ENCODE peak calls at places on chromosomes 13 and 19, in five cellular contexts. Z, T, X, O and P are unnamed samples.

GRCh38 chr13:103516009-103516795 is 450.0 kb upstream of the SLC10A2 start:
- DNase-seq in X (no peak), T (no peak), Z (no peak), O (no peak), P (no peak)

GRCh38 chr19:58182577-58182988 is 278 bp upstream of the ZNF274 start:
- DNase-seq in Z (no peak), X (no peak), T (no peak), O (no peak), P (peak)

GRCh38 chr13:24159362-24159761 is 1.2 kb upstream of the SPATA13 start:
- DNase-seq in Z (no peak), O (no peak), T (no peak), X (no peak), P (no peak)

GRCh38 chr13:80841346-80841882 is 500.5 kb upstream of the SPRY2 start:
- DNase-seq in O (no peak), X (no peak), T (peak), Z (no peak), P (no peak)

GRCh38 chr19:17496337-17496997 is 15.0 kb upstream of the PGLS start:
- DNase-seq in O (peak), Z (peak), X (peak), T (peak), P (peak)

GRCh38 chr19:12867120-12868099 is 13.8 kb downstream of the DNASE2 start:
- DNase-seq in T (peak), O (peak), X (peak), Z (no peak), P (no peak)

GRCh38 chr13:93307651-93308050 is 81.0 kb downstream of the GPC6 start:
- DNase-seq in T (no peak), X (no peak), O (no peak), Z (no peak), P (no peak)

GRCh38 chr13:99380921-99381645 is 73.9 kb upstream of the GPR183 start:
- DNase-seq in X (no peak), O (peak), Z (no peak), T (no peak), P (no peak)

GRCh38 chr13:99276706-99277105 is 18.5 kb upstream of the GPR18 start:
- DNase-seq in T (no peak), Z (no peak), O (no peak), X (no peak), P (no peak)

GRCh38 chr13:30312859-30313258 is 5.5 kb upstream of the KATNAL1 start:
- DNase-seq in Z (no peak), O (no peak), T (peak), X (no peak), P (no peak)

GRCh38 chr13:112752711-112753541 is 63.1 kb downstream of the ATP11A start:
- DNase-seq in X (no peak), O (no peak), T (no peak), Z (no peak), P (no peak)

GRCh38 chr19:39941151-39941550 is 6.7 kb upstream of the FCGBP start:
- DNase-seq in O (no peak), T (no peak), Z (no peak), X (no peak), P (no peak)

GRCh38 chr13:105991622-105992254 is 543.7 kb downstream of the EFNB2 start:
- DNase-seq in O (no peak), Z (no peak), T (no peak), X (no peak), P (peak)

GRCh38 chr19:38592940-38593339 is 24.8 kb downstream of the MAP4K1 start:
- DNase-seq in Z (no peak), X (no peak), O (no peak), T (no peak), P (no peak)

GRCh38 chr19:43768273-43769050 is 12.3 kb downstream of the KCNN4 start:
- DNase-seq in O (no peak), X (peak), T (no peak), Z (no peak), P (peak)

GRCh38 chr13:33292712-33293111 is 7.2 kb upstream of the STARD13 start:
- DNase-seq in O (no peak), X (no peak), T (no peak), Z (no peak), P (no peak)
- H3K4me3 ChIP-seq in O (no peak), X (no peak), T (no peak), Z (no peak), P (no peak)

DNA sequence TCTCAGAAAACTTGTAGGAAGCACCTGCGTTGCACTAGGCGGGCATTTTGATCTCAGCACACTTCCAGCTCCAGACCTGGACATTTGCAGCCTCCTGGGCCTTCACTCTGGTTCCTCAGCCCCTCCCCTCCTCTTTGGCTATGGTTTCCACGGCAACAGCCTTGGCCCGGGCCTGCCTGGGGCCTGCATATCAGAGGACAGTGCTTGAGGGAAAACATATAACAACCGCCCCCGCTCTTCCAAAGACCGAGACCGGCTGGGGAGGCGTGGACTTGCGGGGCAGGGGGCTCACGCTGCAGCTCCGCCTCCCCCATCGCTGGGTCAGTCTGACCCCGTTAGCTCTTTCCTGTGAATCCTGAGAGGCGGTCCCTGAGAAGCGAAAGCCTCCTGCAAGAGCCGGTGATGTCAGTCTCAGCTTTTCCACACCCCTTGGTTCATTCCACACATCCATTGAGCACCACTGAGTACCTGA is 125.7 kb upstream of the PEG3 start:
- DNase-seq in Z (no peak), O (no peak), T (no peak), X (no peak), P (no peak)
- TF ChIP-seq MAX in Z (no peak), O (no peak), T (no peak), X (no peak), P (no peak)

DNA sequence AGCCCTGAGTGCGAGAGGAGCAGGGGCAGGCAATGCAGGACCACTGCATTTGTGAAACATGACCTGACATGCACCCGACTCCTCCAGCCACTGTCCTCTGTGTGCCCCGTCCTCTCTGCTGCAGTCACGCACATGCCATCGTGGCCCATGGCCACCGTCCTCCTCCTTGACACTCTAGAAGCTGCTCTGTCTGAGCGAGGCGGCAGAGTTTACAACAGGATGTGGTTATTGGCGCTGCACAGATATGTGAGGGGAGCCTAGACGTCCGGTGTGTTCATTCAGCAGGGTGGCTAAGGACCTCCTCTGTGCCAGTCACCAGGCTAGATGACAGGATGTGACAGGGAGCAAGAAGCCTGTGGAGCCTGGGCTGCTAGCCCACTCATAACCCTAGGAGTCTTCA is 277.8 kb downstream of the FOXO1 start:
- DNase-seq in Z (no peak), X (no peak), T (no peak), O (peak), P (peak)
- H3K4me3 ChIP-seq in Z (no peak), X (no peak), T (no peak), O (peak), P (peak)

GRCh38 chr13:61247149-61247936 is 168.3 kb downstream of the PCDH20 start:
- DNase-seq in Z (no peak), X (no peak), O (peak), T (no peak), P (peak)
- TF ChIP-seq MAX in Z (no peak), X (no peak), O (no peak), T (no peak), P (no peak)

DNA sequence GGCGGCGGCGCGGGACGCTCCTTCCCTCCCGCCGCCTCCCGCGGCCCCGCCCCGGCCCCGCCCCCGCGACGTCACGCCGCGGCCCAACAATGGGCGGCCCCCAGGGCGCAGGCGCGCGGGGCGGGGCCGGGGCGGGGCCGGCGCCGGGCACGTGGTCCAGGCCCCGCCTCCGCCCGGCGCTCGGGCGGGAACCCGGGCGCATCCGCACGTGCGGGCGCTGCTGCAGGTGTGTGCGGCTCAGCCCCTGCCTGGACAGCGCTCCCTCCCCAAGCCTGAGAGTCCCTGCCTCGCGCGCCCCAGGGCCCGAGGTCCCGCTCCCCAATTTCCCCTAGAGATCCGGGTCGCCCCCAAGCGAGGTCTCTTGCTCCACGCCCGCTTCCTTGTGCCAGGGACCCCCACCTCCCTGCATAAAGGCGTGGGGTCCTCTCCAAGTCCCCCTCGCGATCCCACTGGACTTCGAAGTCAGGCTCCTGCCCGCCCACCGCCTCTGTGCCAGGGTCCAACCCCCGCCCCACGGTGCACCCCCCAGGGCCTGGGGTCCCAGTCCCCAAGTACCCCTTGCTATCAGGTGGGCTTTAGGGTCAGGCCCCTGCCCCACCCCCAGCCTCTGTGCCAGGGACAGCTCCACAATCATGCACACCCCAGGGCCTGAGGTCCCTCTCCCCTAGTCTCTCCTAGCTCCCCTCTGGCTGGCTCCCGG is at the start of gene MEX3D:
- DNase-seq in T (peak), O (no peak), X (peak), Z (no peak), P (peak)
- H3K4me3 ChIP-seq in T (peak), O (peak), X (peak), Z (peak), P (no peak)

DNA sequence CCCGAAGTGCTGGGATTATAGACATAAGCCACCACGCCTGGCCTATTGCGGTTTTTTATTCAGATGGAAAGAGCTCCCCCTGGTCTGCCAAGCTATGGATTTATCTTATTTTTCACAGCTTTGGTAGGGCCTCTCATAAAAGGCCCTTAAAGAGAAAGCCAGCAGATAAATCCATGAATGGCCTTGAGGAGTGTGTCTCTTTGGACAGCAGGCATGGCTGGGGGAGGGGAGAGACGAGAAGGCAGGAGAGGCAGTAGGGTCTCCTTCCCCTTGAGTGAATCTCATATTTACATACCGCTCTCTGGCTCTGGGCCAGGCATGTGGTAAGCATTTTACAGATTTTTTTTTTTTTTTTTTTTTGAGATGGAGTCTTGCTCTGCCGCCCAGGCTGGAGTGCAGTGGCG is 25.2 kb downstream of the MARK4 start:
- DNase-seq in O (no peak), Z (no peak), X (peak), T (no peak), P (no peak)
- TF ChIP-seq MAX in O (no peak), Z (no peak), X (no peak), T (no peak), P (no peak)

GRCh38 chr19:41926861-41927809 is 1.1 kb downstream of the ERFL start:
- DNase-seq in T (no peak), X (no peak), Z (no peak), O (no peak), P (no peak)

GRCh38 chr19:41926028-41926860 is 2.0 kb downstream of the ERFL start:
- DNase-seq in O (no peak), Z (no peak), X (no peak), T (no peak), P (no peak)

GRCh38 chr19:41928221-41928683 is at the start of gene ERFL:
- DNase-seq in Z (no peak), T (no peak), O (no peak), X (peak), P (peak)

GRCh38 chr19:41928754-41929535 is 696 bp upstream of the ERFL start:
- DNase-seq in X (peak), O (no peak), Z (no peak), T (no peak), P (peak)

GRCh38 chr19:41927810-41928192 is 448 bp downstream of the ERFL start:
- DNase-seq in X (peak), Z (no peak), T (no peak), O (no peak), P (no peak)
- H3K4me3 ChIP-seq in X (peak), Z (peak), T (peak), O (peak), P (no peak)

DNA sequence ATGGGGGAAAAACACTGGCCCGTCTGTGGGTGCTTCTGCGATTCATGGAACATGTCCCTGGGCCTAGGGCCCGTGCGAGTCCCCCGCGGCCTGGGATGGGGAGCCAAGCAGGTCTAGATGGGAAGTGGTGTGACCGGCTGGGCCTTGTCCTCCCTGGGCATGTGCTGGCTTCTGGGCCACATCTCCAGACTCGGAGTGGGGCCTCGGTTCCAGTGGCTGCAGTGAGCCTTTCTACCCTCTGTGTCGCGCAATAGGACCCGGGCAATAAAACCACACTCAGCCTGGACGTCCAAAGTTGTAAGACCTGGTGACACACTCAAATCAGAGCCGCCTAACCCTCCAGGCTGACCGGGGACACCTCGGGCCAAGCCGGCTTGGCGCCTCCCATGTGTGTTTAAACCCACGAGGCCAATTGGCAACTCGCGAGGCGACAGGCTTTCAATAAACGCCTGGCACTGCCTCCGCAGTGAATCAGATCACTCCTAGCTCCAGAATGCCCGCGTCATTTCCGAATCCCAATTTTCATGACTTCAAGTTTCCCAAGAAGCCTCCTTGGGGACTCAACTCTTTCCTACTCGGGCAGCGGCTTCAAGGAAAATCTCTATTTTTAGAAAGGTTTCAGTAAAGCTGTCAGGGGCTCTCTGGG is 57.3 kb downstream of the KLF2 start:
- DNase-seq in Z (no peak), T (no peak), X (no peak), O (no peak), P (no peak)
- TF ChIP-seq MAX in Z (no peak), T (no peak), X (no peak), O (no peak), P (no peak)

DNA sequence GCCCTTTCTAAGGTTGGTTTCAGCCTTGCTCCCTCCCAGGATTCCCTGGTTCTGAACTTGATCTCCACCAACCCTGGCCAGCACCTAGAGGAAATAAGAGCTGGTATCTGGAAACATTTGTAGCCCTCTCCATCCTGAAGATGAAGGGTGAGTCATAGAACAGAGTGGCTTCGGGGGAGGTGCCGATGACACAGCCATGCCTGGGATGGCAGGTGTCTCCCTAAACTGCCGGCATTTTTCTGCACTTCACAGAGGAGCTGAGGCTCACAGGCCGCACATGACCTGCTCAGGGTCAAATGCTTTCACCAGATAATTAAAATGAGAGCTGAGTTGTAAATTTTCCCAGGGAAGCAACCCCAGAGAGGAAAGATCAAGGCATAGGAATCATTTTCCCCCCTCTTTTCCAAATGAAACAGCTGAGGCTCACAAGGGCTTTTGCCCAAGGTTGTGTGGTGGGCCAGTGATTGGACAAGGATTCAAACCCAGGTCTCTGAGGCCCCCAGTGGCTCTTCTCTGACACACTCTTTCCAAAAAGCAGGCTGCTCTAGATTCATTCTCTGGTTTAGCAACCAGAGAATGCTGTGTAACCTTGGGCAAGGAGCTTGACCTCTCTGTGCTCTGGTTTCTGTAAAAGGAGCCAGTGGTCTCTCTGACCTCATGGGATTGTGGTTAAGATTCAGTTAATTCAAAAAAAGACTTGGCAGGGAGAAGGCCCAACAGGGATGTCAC is 1.2 kb upstream of the SLC25A42 start:
- DNase-seq in T (peak), Z (no peak), X (peak), O (no peak), P (peak)
- H3K4me3 ChIP-seq in T (no peak), Z (peak), X (peak), O (peak), P (peak)

GRCh38 chr13:66849706-66850105 is 380.4 kb downstream of the PCDH9 start:
- DNase-seq in T (no peak), O (no peak), X (no peak), Z (no peak), P (no peak)
- TF ChIP-seq MAX in T (no peak), O (no peak), X (no peak), Z (no peak), P (no peak)